ENCODE peak calls at places on chromosomes 7 and 10, in five cellular contexts. Y is A549, N is GM12878, C is K562, D is HepG2. M is an unnamed sample.
A peak's percentile ranks its signal among the peaks of the same experiment; 100 is the strongest.

GRCh38 chr10:121597504-121598241 is 571 bp downstream of the FGFR2 start:
- DNase-seq in Y (no peak), N (no peak), C (no peak), D (no peak), M (peak; percentile 51)

GRCh38 chr10:7362451-7362850 is 48.4 kb downstream of the SFMBT2 start:
- DNase-seq in Y (no peak), N (no peak), C (no peak), D (no peak), M (no peak)

GRCh38 chr7:139958599-139959380 is 104.0 kb downstream of the PARP12 start:
- DNase-seq in Y (no peak), N (no peak), C (no peak), D (no peak), M (no peak)

GRCh38 chr7:3575753-3576531 is 274.9 kb downstream of the SDK1 start:
- DNase-seq in Y (no peak), N (no peak), C (no peak), D (peak; percentile 25), M (no peak)

GRCh38 chr10:70418229-70418628 is 14.3 kb downstream of the EIF4EBP2 start:
- DNase-seq in Y (no peak), N (no peak), C (no peak), D (no peak), M (no peak)

GRCh38 chr10:8829592-8829991 is 775.1 kb downstream of the GATA3 start:
- DNase-seq in Y (no peak), N (no peak), C (no peak), D (no peak), M (no peak)

GRCh38 chr10:4006848-4007247 is 221.8 kb upstream of the KLF6 start:
- DNase-seq in Y (no peak), N (no peak), C (no peak), D (no peak), M (no peak)

GRCh38 chr7:121547341-121548092 is 151.4 kb upstream of the FAM3C start:
- DNase-seq in Y (peak; percentile 59), N (no peak), C (peak; percentile 76), D (peak; percentile 44), M (peak; percentile 80)

GRCh38 chr7:27160546-27161213 is 4.2 kb upstream of the HOXA7 start:
- DNase-seq in Y (peak; percentile 82), N (peak; percentile 23), C (peak; percentile 81), D (peak; percentile 62), M (peak; percentile 91)

GRCh38 chr7:5694221-5694754 is 87.2 kb downstream of the RNF216 start:
- DNase-seq in Y (no peak), N (no peak), C (no peak), D (no peak), M (no peak)

GRCh38 chr10:112148314-112148713 is 35.3 kb downstream of the GPAM start:
- DNase-seq in Y (no peak), N (no peak), C (no peak), D (no peak), M (no peak)

GRCh38 chr10:33260403-33261239 is 73.8 kb downstream of the NRP1 start:
- DNase-seq in Y (no peak), N (no peak), C (no peak), D (no peak), M (no peak)

GRCh38 chr10:103193820-103194529 is 903 bp upstream of the NT5C2 start:
- DNase-seq in Y (no peak), N (peak; percentile 44), C (peak; percentile 49), D (no peak), M (peak; percentile 42)

GRCh38 chr10:14742815-14743214 is 31.9 kb downstream of the FAM107B start:
- DNase-seq in Y (no peak), N (peak; percentile 76), C (no peak), D (no peak), M (peak; percentile 6)

GRCh38 chr10:54796876-54797275 is 4.2 kb downstream of the PCDH15 start:
- DNase-seq in Y (no peak), N (no peak), C (no peak), D (no peak), M (no peak)

GRCh38 chr10:96683065-96683464 is 37.2 kb downstream of the PIK3AP1 start:
- DNase-seq in Y (no peak), N (no peak), C (no peak), D (no peak), M (no peak)

GRCh38 chr7:92634924-92635519 is 44.8 kb upstream of the FAM133B start:
- DNase-seq in Y (no peak), N (no peak), C (no peak), D (peak; percentile 12), M (no peak)

GRCh38 chr7:5043661-5044060 is 2.0 kb upstream of the RBAK start:
- DNase-seq in Y (no peak), N (no peak), C (no peak), D (no peak), M (no peak)

GRCh38 chr7:156735861-156736260 is 95.3 kb downstream of the RNF32 start:
- DNase-seq in Y (no peak), N (no peak), C (no peak), D (no peak), M (no peak)

GRCh38 chr7:146539836-146540235 is 423.2 kb downstream of the CNTNAP2 start:
- DNase-seq in Y (no peak), N (no peak), C (no peak), D (no peak), M (no peak)

GRCh38 chr10:131211556-131211955 is 100.0 kb downstream of the TCERG1L start:
- DNase-seq in Y (no peak), N (no peak), C (no peak), D (no peak), M (no peak)

GRCh38 chr7:28181921-28182517 is 1.4 kb upstream of the JAZF1 start:
- DNase-seq in Y (no peak), N (no peak), C (no peak), D (no peak), M (no peak)

GRCh38 chr7:156642306-156643045 is 1.9 kb downstream of the RNF32 start:
- DNase-seq in Y (no peak), N (no peak), C (no peak), D (no peak), M (no peak)

GRCh38 chr10:89373916-89374711 is 3.7 kb upstream of the IFIT1B start:
- DNase-seq in Y (no peak), N (no peak), C (peak; percentile 36), D (peak; percentile 93), M (no peak)

GRCh38 chr7:137579913-137580640 is 236.5 kb upstream of the PTN start:
- DNase-seq in Y (no peak), N (no peak), C (no peak), D (no peak), M (no peak)
- H3K4me2 ChIP-seq in Y (no peak overlapping the region), N (no peak overlapping the region), C (no peak overlapping the region), D (no peak overlapping the region), M (no peak overlapping the region)

DNA sequence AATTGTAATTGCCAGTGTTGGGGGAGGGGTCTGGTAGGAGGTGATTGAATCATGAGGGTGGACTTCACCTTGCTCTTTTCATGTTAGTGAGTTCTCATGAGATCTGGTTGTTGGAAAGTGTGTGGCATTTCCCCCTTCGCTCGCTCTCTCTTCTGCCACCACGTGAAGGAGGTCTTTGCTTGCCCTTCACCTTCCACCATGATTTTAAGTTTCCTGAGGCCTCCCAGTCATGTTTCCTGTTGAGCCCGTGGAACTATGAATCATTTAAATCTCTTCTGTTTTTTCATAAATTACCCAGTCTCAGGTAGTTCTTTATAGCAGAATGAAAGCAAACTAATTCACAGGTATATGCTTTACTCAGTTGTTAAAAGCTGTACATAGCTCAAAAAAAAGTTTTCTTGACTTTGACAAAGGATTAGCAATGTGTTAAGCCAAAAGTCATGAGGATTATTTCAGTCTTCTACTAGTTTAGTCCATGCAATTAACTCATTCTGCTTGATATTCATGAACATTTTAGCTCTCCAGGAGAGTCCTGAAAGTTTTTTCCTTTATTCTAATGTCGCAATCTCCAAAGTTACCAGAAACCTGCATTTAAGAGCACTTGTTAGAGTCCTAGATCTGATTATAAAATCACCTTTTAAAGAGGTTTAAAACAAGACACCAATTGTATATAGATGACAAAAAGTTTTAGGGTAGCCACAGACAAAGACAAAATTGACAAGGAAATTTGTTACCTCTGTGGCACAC is 27.7 kb upstream of the ARHGAP12 start:
- DNase-seq in Y (no peak), N (no peak), C (no peak), D (no peak), M (no peak)
- TF ChIP-seq JUNB in Y (no peak), N (no peak), C (no peak), D (no peak), M (no peak)

DNA sequence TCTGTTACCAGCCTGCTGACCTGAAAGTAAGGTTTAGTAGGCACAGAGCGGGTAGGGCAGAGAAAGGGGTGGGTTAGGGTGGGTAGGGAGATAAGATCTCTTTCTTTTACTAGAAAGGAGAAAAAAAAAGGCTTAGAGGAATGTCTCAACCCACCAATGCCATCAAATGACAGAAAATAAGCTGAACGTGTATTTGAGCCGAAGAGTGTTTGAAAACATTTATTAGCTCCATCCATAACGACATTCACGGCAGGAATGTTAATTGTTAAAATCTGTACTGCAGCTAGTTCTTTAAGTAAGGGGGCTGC is 63.8 kb upstream of the ARID5B start:
- DNase-seq in Y (peak; percentile 18), N (no peak), C (no peak), D (peak; percentile 63), M (no peak)
- H3K4me2 ChIP-seq in Y (peak overlapping the region; percentile 89), N (no peak overlapping the region), C (no peak overlapping the region), D (peak overlapping the region; percentile 64), M (no peak overlapping the region)

DNA sequence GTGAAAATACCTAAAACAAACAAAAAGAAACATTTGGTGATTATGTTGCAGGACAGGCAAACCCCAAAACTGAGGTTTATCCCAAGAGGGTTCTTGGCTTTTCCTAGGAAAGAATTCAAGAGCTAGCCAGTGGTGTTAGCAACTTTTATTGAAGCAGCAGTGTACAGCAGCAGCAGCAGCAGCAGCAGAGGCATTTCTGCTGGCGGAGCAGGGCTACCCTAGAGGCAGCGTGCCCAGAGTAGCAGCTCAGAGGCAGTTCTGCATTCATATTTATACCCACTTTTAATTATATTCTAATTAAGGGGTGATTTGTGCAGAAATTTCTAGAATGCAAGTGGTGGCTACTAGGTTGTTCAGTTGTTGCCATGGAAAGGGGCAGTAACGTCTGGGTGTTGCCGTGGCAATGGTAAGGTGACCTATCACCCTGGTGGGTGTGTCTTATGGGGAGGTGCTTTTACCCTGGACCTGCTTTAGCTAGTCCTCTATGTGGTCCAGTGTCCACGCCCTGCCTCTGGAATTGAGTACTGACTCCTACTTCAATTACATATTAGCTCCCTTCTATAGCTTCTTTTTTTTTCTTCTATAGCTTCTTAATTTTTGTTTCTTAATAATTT is 53.9 kb downstream of the VCL start:
- DNase-seq in Y (peak; percentile 25), N (no peak), C (peak; percentile 60), D (no peak), M (peak; percentile 70)
- TF ChIP-seq JUNB in Y (no peak), N (no peak), C (no peak), D (no peak), M (no peak)

GRCh38 chr10:43667317-43667731 is 18.6 kb upstream of the ZNF32 start:
- DNase-seq in Y (peak; percentile 55), N (no peak), C (peak; percentile 69), D (no peak), M (peak; percentile 79)
- H3K4me2 ChIP-seq in Y (peak overlapping the region; percentile 60), N (no peak overlapping the region), C (no peak overlapping the region), D (no peak overlapping the region), M (peak overlapping the region; percentile 92)

DNA sequence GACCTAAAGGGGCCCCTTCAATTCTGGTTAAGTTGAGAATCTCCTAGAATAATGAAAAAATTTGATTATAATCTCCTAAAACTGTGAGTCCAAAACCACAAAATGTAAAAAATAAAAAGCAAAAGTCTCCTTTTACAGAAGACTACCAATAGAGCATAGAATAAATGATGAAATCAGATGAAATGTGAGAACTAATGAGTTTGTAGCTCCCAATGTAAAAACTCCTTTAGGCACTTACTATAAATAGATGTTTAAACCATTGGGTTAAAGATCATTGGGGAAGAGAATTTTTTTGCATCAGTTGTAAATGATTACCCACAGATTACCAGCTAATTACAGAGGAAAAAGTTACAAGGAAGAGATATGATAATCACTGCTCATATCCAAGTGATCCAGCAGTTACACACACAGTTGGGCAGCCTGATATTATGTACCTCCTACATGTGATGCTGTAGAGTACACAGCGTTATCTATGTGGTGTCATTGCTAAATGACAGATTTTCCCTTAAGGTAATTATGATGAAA is 282.7 kb upstream of the SEMA3D start:
- DNase-seq in Y (no peak), N (no peak), C (no peak), D (no peak), M (no peak)
- TF ChIP-seq JUNB in Y (no peak), N (no peak), C (no peak), D (no peak), M (no peak)

M was measured in GM23338.